ENCODE peak calls at places on chromosomes 2 and 18, in eight cellular contexts. S is psoas muscle, X is spleen, N is lower lobe of right lung, D is GM23338, R is brain microvascular endothelial cell, C is esophagus squamous epithelium, Z is astrocyte. Y is an unnamed sample. For H3K36me3, the result is how much of the 10 kb centered on the place peaks cover.

GRCh38 chr2:102235042-102235473 is 48.2 kb downstream of the IL1RL2 start:
- DNase-seq in S (no peak), X (no peak), N (no peak), D (no peak), R (no peak), C (no peak), Z (no peak), Y (no peak)

GRCh38 chr18:64202229-64202835 is 53.4 kb upstream of the LINC00305 start:
- DNase-seq in S (no peak), X (no peak), N (no peak), D (peak), R (no peak), C (no peak), Z (no peak), Y (no peak)

GRCh38 chr2:198499539-198499938 is 695.1 kb downstream of the PLCL1 start:
- DNase-seq in S (peak), X (peak), N (no peak), D (peak), R (no peak), C (no peak), Z (peak), Y (no peak)

GRCh38 chr2:109467701-109468100 is 146.1 kb downstream of the SEPTIN10 start:
- DNase-seq in S (no peak), X (peak), N (peak), D (no peak), R (peak), C (no peak), Z (no peak), Y (no peak)

GRCh38 chr2:226873826-226874225 is 38.0 kb downstream of the RHBDD1 start:
- DNase-seq in S (no peak), X (no peak), N (no peak), D (no peak), R (no peak), C (no peak), Z (no peak), Y (no peak)

GRCh38 chr2:127174977-127175376 is 45.1 kb downstream of the CYP27C1 start:
- DNase-seq in S (peak), X (peak), N (no peak), D (no peak), R (no peak), C (no peak), Z (no peak), Y (no peak)

GRCh38 chr2:168961450-168962229 is 60.5 kb downstream of the G6PC2 start:
- DNase-seq in S (no peak), X (no peak), N (no peak), D (peak), R (peak), C (no peak), Z (peak), Y (peak)

GRCh38 chr18:32372047-32372380 is 98.7 kb downstream of the GAREM1 start:
- DNase-seq in S (no peak), X (no peak), N (no peak), D (no peak), R (no peak), C (no peak), Z (no peak), Y (no peak)

GRCh38 chr2:67733517-67733916 is 329.3 kb downstream of the C1D start:
- DNase-seq in S (no peak), X (peak), N (peak), D (peak), R (peak), C (no peak), Z (no peak), Y (no peak)

GRCh38 chr2:215769246-215769645 is 244.1 kb downstream of the MREG start:
- DNase-seq in S (no peak), X (no peak), N (no peak), D (no peak), R (no peak), C (no peak), Z (no peak), Y (no peak)

GRCh38 chr2:206212673-206213513 is 53.2 kb downstream of the EEF1B2 start:
- DNase-seq in S (no peak), X (no peak), N (no peak), D (peak), R (peak), C (no peak), Z (peak), Y (no peak)
- TF ChIP-seq CTCF in S (no peak), X (no peak), N (no peak), D (no peak), R (no peak), C (no peak), Z (peak), Y (no peak)

DNA sequence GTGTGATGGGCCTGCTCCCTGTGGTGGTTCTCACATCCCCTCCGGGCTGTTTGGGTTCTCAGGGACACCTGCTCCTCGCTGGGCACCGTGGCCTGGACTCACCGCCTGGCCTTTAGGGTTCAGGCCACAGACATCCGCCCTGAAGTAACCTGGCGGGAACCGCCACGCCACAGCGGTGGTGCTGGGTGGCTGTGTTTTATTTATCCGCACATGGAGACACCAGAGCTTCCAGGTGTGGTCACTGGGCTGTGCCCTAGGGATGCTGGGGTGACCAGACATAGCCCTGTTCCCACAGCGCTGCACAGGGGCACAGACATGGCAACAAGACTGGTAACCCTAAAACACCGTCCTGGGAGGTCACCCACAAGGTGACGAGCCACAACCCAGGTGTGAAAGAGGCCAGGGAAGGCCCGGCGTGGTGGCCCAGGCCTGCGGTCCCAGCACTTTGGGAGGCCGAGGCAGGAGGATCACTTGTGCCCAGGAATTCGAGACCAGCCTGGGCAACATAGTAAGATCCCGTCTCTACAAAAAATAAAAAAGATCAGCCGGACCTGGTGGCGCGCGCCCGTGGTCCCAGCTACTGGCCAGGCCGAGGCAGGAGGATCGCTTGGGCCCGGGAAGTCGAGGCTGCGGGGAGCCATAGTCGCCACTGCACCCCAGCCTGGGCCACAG is 649 bp upstream of the HSBP1L1 start:
- DNase-seq in S (no peak), X (no peak), N (no peak), D (no peak), R (no peak), C (no peak), Z (no peak), Y (no peak)
- H3K4me3 ChIP-seq in S (peak), X (peak), N (peak), D (peak), R (peak), C (peak), Z (peak), Y (peak)

DNA sequence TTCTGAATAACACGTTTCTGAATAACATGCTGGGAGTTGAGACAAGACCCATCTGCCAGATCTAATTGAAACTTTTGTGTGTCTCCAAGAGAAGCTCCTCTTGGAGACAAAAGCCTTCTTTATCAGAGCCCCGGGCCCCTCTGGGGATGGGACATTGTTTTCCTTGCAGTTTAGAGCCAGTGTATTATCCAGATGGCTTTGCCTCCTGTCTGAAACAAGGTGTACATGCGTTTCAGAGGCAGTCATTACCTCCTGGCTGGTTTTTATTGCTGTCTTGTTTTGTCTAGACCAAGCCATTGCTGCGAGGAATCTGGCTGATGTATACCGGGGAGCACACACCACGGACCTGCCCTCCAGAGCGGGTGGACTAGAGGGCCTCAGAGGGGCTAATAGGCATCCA is 7.8 kb downstream of the FOSL2 start:
- DNase-seq in S (no peak), X (no peak), N (no peak), D (no peak), R (no peak), C (no peak), Z (no peak), Y (no peak)
- H3K36me3 ChIP-seq in S (under half), X (half or more), N (half or more), D (under half), R (half or more), C (under half), Z (under half), Y (under half)

GRCh38 chr18:13525381-13526029 is 200.9 kb downstream of the FAM210A start:
- DNase-seq in S (no peak), X (no peak), N (no peak), D (peak), R (no peak), C (no peak), Z (no peak), Y (no peak)

GRCh38 chr18:13524824-13525223 is 201.5 kb downstream of the FAM210A start:
- DNase-seq in S (no peak), X (no peak), N (no peak), D (no peak), R (no peak), C (no peak), Z (no peak), Y (no peak)

GRCh38 chr18:13527730-13528129 is 198.6 kb downstream of the FAM210A start:
- DNase-seq in S (no peak), X (no peak), N (no peak), D (no peak), R (no peak), C (no peak), Z (no peak), Y (no peak)

GRCh38 chr18:13527256-13527655 is 199.1 kb downstream of the FAM210A start:
- DNase-seq in S (no peak), X (no peak), N (no peak), D (no peak), R (no peak), C (no peak), Z (no peak), Y (no peak)

GRCh38 chr18:13526519-13526918 is 199.8 kb downstream of the FAM210A start:
- DNase-seq in S (no peak), X (no peak), N (no peak), D (no peak), R (no peak), C (no peak), Z (no peak), Y (no peak)
- TF ChIP-seq CTCF in S (no peak), X (no peak), N (no peak), D (no peak), R (no peak), C (no peak), Z (no peak), Y (no peak)

DNA sequence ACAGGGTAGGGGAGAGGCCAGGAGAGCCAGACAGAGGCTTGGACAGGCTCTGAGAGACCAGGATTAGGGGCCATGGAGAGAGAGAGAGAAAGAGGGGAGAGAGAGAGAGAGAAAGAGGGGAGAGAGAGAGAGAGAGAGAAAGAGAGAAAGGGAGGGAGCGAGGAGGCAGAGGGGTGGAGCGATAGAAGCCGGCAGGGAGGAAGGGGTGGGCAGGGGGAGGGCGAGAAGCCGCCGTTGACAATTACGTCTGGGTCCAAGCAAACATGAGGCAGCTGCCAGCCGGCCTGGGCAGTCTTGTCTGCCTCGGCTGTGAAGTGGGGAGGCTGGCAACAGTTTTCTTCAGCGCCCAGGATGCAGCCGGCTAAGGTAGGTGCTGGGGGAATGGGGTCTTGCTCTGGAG is at the start of gene KCNIP3:
- DNase-seq in S (no peak), X (no peak), N (no peak), D (peak), R (no peak), C (no peak), Z (no peak), Y (no peak)
- H3K4me3 ChIP-seq in S (no peak), X (no peak), N (no peak), D (peak), R (no peak), C (peak), Z (no peak), Y (peak)

DNA sequence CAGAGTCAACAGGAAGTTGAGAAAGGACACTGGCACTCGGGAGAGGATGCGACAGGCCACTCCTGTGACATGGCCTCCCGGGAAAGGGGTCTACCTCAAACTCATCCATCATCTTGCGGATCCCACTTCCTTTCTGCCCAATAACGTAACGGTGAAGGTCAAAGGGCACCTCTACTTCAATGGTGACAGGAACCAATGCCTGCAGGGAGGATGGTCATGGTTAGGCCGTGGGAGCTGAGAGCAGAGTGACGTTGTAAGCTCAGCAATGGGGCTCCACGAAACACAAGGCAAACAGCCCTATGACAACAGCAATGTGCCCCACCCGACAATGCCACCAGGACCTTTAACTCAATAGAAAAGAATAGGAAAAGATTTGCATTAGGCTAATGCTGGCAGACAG is 46.9 kb downstream of the ANO7 start:
- DNase-seq in S (no peak), X (no peak), N (no peak), D (no peak), R (no peak), C (no peak), Z (no peak), Y (no peak)
- H3K36me3 ChIP-seq in S (under half), X (half or more), N (half or more), D (under half), R (half or more), C (half or more), Z (half or more), Y (under half)

DNA sequence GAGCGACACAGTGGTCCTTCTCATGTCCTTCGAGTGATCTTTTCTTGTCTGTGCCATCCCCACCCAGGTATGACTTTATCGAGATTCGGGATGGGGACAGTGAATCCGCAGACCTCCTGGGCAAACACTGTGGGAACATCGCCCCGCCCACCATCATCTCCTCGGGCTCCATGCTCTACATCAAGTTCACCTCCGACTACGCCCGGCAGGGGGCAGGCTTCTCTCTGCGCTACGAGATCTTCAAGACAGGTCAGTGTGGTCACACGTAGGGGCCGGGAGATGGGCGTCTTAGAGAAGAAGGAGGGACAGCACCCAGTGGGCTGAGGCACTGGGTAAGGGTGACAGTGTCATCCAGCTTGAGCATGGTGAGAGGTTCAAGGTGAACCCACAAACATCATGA is 33.8 kb downstream of the NRP2 start:
- DNase-seq in S (no peak), X (no peak), N (no peak), D (peak), R (no peak), C (no peak), Z (no peak), Y (no peak)
- TF ChIP-seq CTCF in S (no peak), X (no peak), N (no peak), D (peak), R (peak), C (no peak), Z (no peak), Y (peak)

GRCh38 chr18:80022613-80023012 is 11.6 kb upstream of the RBFA start:
- DNase-seq in S (no peak), X (no peak), N (no peak), D (peak), R (no peak), C (no peak), Z (peak), Y (no peak)
- H3K4me3 ChIP-seq in S (no peak), X (no peak), N (no peak), D (no peak), R (no peak), C (no peak), Z (no peak), Y (no peak)

GRCh38 chr18:37491526-37491925 is 74.1 kb downstream of the CELF4 start:
- DNase-seq in S (no peak), X (no peak), N (no peak), D (no peak), R (no peak), C (no peak), Z (no peak), Y (no peak)
- H3K36me3 ChIP-seq in S (under half), X (under half), N (under half), D (under half), R (under half), C (under half), Z (under half), Y (under half)

GRCh38 chr2:175009917-175010621 is 4.9 kb upstream of the CHN1 start:
- DNase-seq in S (no peak), X (no peak), N (no peak), D (no peak), R (no peak), C (no peak), Z (no peak), Y (no peak)
- TF ChIP-seq CTCF in S (no peak), X (no peak), N (no peak), D (no peak), R (no peak), C (no peak), Z (no peak), Y (no peak)

Y was measured in kidney epithelial cell.